ENCODE peak calls at places on chromosomes 1 and 21, in seven cellular contexts. S is GM12865, Q is psoas muscle, Y is WERI-Rb-1, V is heart right ventricle, N is AG04450, E is heart left ventricle. T is an unnamed sample.

GRCh38 chr1:47522890-47523811 is 85.3 kb downstream of the FOXD2 start:
- DNase-seq in S (no peak), Q (no peak), Y (no peak), V (no peak), N (no peak), E (no peak), T (no peak)

GRCh38 chr1:64309468-64309867 is 106.0 kb downstream of the UBE2U start:
- DNase-seq in S (no peak), Q (no peak), Y (no peak), V (no peak), N (no peak), E (no peak), T (no peak)

GRCh38 chr1:155977607-155978324 is 581 bp downstream of the ARHGEF2 start:
- DNase-seq in S (peak), Q (peak), Y (peak), V (peak), N (no peak), E (peak), T (peak)

GRCh38 chr1:50975436-50975835 is 5.4 kb downstream of the CDKN2C start:
- DNase-seq in S (no peak), Q (no peak), Y (no peak), V (no peak), N (no peak), E (no peak), T (no peak)

GRCh38 chr21:38380391-38381137 is 117.7 kb downstream of the ERG start:
- DNase-seq in S (no peak), Q (no peak), Y (no peak), V (no peak), N (no peak), E (no peak), T (no peak)

GRCh38 chr1:159207774-159208459 is 3.2 kb downstream of the ACKR1 start:
- DNase-seq in S (peak), Q (no peak), Y (no peak), V (no peak), N (no peak), E (no peak), T (no peak)

GRCh38 chr1:244214009-244214967 is 163.2 kb downstream of the ZBTB18 start:
- DNase-seq in S (no peak), Q (peak), Y (no peak), V (no peak), N (peak), E (no peak), T (no peak)

GRCh38 chr1:177092001-177092400 is 72.5 kb downstream of the ASTN1 start:
- DNase-seq in S (no peak), Q (no peak), Y (no peak), V (no peak), N (no peak), E (no peak), T (no peak)

GRCh38 chr21:23694396-23694795 is 1912.9 kb downstream of the MRPL39 start:
- DNase-seq in S (no peak), Q (no peak), Y (no peak), V (no peak), N (no peak), E (no peak), T (no peak)

GRCh38 chr1:180953291-180953747 is 40.6 kb downstream of the KIAA1614 start:
- DNase-seq in S (peak), Q (peak), Y (no peak), V (no peak), N (no peak), E (no peak), T (no peak)

GRCh38 chr1:24920155-24920925 is 9.7 kb downstream of the RUNX3 start:
- DNase-seq in S (peak), Q (peak), Y (no peak), V (no peak), N (no peak), E (no peak), T (no peak)

GRCh38 chr1:23977854-23978191 is 2.3 kb downstream of the SRSF10 start:
- DNase-seq in S (no peak), Q (no peak), Y (no peak), V (no peak), N (no peak), E (no peak), T (no peak)

GRCh38 chr1:172823534-172823933 is 164.6 kb downstream of the FASLG start:
- DNase-seq in S (no peak), Q (no peak), Y (no peak), V (no peak), N (no peak), E (no peak), T (no peak)

GRCh38 chr1:106879538-106879937 is 176.9 kb upstream of the PRMT6 start:
- DNase-seq in S (no peak), Q (peak), Y (no peak), V (peak), N (no peak), E (peak), T (no peak)

GRCh38 chr1:197738927-197739326 is 36.4 kb downstream of the DENND1B start:
- DNase-seq in S (no peak), Q (no peak), Y (no peak), V (no peak), N (no peak), E (no peak), T (no peak)

GRCh38 chr1:103267271-103267670 is 158.9 kb upstream of the COL11A1 start:
- DNase-seq in S (no peak), Q (no peak), Y (no peak), V (no peak), N (no peak), E (no peak), T (no peak)

GRCh38 chr1:238052496-238053266 is 162.0 kb upstream of the ZP4 start:
- DNase-seq in S (no peak), Q (no peak), Y (no peak), V (no peak), N (no peak), E (no peak), T (no peak)

GRCh38 chr1:52636701-52637695 is 4.0 kb downstream of the SHISAL2A start:
- DNase-seq in S (peak), Q (no peak), Y (no peak), V (no peak), N (no peak), E (no peak), T (no peak)

GRCh38 chr1:210310562-210310961 is 18.1 kb upstream of the HHAT start:
- DNase-seq in S (no peak), Q (no peak), Y (no peak), V (no peak), N (no peak), E (no peak), T (no peak)

GRCh38 chr1:219537182-219537581 is 75.7 kb downstream of the ZC3H11B start:
- DNase-seq in S (no peak), Q (no peak), Y (no peak), V (no peak), N (no peak), E (no peak), T (no peak)

GRCh38 chr1:222224576-222224975 is 323.3 kb downstream of the HHIPL2 start:
- DNase-seq in S (no peak), Q (no peak), Y (no peak), V (no peak), N (no peak), E (no peak), T (no peak)

GRCh38 chr1:6246497-6247295 is 2.7 kb downstream of the HES3 start:
- DNase-seq in S (peak), Q (peak), Y (peak), V (peak), N (peak), E (peak), T (peak)

GRCh38 chr1:57485643-57486042 is 61.8 kb upstream of the DAB1 start:
- DNase-seq in S (no peak), Q (no peak), Y (no peak), V (no peak), N (peak), E (no peak), T (no peak)

GRCh38 chr1:27001570-27002360 is 8.3 kb downstream of the TRNP1 start:
- DNase-seq in S (peak), Q (peak), Y (no peak), V (peak), N (no peak), E (peak), T (no peak)

GRCh38 chr21:42347601-42348327 is 3.0 kb downstream of the TFF2 start:
- DNase-seq in S (no peak), Q (no peak), Y (peak), V (no peak), N (no peak), E (no peak), T (no peak)

GRCh38 chr1:209076688-209077087 is 506.8 kb upstream of the CAMK1G start:
- DNase-seq in S (peak), Q (no peak), Y (peak), V (no peak), N (no peak), E (no peak), T (no peak)

GRCh38 chr1:62144238-62144831 is 50.3 kb upstream of the L1TD1 start:
- DNase-seq in S (peak), Q (no peak), Y (peak), V (no peak), N (peak), E (no peak), T (peak)

GRCh38 chr1:229597877-229598276 is 28.0 kb downstream of the TAF5L start:
- DNase-seq in S (no peak), Q (no peak), Y (no peak), V (no peak), N (no peak), E (no peak), T (no peak)

GRCh38 chr1:193729429-193729828 is 543.0 kb upstream of the B3GALT2 start:
- DNase-seq in S (no peak), Q (no peak), Y (no peak), V (no peak), N (no peak), E (no peak), T (no peak)

GRCh38 chr1:177172331-177172730 is 1.6 kb downstream of the BRINP2 start:
- DNase-seq in S (no peak), Q (no peak), Y (no peak), V (no peak), N (no peak), E (no peak), T (no peak)

GRCh38 chr1:179293340-179294327 is at the start of gene SOAT1:
- DNase-seq in S (peak), Q (peak), Y (peak), V (peak), N (peak), E (peak), T (peak)

DNA sequence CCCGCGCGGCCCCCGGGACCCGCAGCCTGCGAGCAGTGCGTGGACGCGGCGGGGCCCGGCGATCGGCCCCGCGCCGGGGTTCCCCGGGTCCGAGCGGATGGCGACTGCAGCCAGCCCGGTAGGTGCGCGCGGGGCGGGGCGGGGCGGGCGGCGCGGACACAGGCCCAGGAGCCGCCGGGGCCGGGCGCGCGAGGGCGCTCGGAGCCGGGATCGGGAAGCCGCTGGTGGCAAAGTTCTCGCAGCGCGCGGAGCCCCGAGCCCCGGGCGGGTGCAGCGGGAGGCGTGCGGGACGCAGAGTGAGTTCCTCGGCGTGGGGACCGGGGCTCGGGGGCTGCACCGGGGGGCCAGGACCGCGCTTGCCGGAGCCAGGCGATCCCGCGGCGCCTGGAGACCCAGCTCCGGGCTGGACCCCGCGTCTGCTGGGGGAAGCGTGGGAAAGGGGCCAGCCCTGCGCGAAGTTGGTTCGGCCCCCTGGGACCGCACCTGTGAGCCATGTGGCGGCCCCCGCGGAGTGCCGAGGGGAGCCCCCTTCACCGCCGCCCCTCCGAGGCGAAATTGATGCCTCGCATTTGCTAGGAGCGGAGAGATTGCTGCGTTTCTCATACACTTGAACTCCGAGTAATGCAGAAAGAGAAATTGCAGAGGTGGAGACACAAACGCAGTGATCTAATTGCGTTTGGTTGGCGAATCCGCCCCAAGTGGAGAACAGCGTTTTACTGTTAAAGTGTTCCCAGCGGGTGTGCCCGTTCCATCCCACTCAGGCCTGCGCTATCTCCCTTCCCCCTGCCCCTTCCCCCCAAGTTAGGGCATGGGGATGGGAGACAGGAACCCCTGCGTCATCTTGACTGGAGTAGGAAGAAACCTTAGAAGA is 228.9 kb upstream of the TMEM51 start:
- DNase-seq in S (no peak), Q (peak), Y (peak), V (peak), N (no peak), E (peak), T (peak)
- TF ChIP-seq CTCF in S (no peak), Q (no peak), Y (peak), V (peak), N (no peak), E (peak), T (no peak)

GRCh38 chr1:221032616-221033342 is 153.5 kb downstream of the HLX start:
- DNase-seq in S (no peak), Q (no peak), Y (no peak), V (no peak), N (no peak), E (no peak), T (no peak)

GRCh38 chr1:221031890-221032222 is 152.6 kb downstream of the HLX start:
- DNase-seq in S (no peak), Q (no peak), Y (no peak), V (no peak), N (no peak), E (no peak), T (no peak)

GRCh38 chr1:221039616-221040015 is 160.4 kb downstream of the HLX start:
- DNase-seq in S (no peak), Q (no peak), Y (no peak), V (no peak), N (no peak), E (no peak), T (no peak)

GRCh38 chr1:221040074-221040473 is 160.8 kb downstream of the HLX start:
- DNase-seq in S (no peak), Q (no peak), Y (no peak), V (no peak), N (no peak), E (no peak), T (no peak)

GRCh38 chr1:221035680-221036153 is 156.5 kb downstream of the HLX start:
- DNase-seq in S (no peak), Q (no peak), Y (no peak), V (no peak), N (no peak), E (peak), T (no peak)
- TF ChIP-seq CTCF in S (no peak), Q (no peak), Y (no peak), V (no peak), N (no peak), E (no peak), T (no peak)

GRCh38 chr1:14921057-14921456 is 232.5 kb upstream of the TMEM51 start:
- DNase-seq in S (peak), Q (no peak), Y (no peak), V (no peak), N (no peak), E (peak), T (no peak)
- TF ChIP-seq CTCF in S (no peak), Q (no peak), Y (no peak), V (no peak), N (peak), E (no peak), T (no peak)

DNA sequence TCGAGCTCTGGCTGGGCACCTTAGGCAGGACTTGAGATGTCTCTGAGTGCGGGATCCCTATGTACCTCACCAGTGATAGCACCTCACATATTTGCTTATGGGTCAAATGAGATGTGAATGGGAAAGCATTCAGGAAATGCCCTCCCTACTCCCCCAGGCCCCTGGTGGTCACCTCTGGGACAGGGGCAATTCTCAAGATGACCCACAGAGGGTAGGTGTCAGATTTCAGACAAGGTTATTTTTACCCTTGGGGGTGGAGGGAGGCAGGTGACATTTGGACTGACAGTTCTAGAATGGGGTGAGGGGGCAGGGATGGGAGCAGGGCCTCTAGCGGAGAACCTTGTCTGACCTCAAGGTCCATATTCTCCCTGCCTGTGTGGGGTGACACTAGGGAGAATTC is 27.1 kb downstream of the ACOT11 start:
- DNase-seq in S (no peak), Q (no peak), Y (no peak), V (no peak), N (no peak), E (peak), T (no peak)
- TF ChIP-seq CTCF in S (no peak), Q (peak), Y (peak), V (peak), N (no peak), E (peak), T (peak)

DNA sequence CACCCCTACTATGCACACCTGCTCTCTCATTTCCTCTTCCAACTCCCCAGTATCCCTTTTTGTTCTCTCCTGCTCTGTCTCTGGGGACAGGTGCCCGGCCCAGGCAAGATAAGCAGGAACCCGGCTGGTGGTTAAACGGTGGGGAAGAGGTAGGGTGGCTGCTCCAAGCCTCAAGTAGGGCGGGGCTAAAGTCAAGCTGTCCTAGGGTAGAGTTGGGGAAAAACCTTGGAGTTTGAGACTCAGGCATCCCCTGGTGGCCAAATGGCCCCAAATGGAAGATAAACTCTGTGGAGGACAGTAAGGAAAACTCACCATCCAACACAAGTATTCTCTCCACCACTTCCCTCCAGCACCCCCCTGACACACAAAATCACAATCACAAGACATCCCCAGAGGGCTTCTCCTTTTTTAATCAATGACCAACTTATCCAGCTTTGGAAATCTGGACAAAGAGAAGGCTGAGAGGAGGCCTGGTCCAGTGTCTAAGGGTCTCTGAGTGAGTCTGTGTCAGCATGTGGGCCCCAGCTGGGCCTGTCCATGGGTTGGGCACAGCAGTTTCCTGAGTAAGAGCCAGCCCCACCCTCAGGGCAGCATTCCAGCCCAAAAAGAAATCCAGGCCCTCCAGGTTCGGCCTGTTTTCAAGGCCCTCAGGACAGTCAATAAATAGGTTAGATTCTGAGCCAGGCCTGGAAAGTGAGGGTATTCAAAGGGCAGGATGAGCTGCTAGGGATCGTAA is 9.8 kb downstream of the POMGNT1 start:
- DNase-seq in S (no peak), Q (no peak), Y (no peak), V (no peak), N (no peak), E (no peak), T (no peak)
- TF ChIP-seq CTCF in S (no peak), Q (no peak), Y (no peak), V (no peak), N (no peak), E (no peak), T (no peak)

GRCh38 chr1:72845342-72845741 is 563.0 kb upstream of the NEGR1 start:
- DNase-seq in S (peak), Q (no peak), Y (peak), V (no peak), N (no peak), E (no peak), T (peak)
- TF ChIP-seq CTCF in S (peak), Q (no peak), Y (peak), V (no peak), N (peak), E (no peak), T (peak)

GRCh38 chr1:96843196-96843595 is 121.6 kb downstream of the PTBP2 start:
- DNase-seq in S (peak), Q (no peak), Y (no peak), V (no peak), N (peak), E (no peak), T (no peak)

GRCh38 chr1:96840396-96840795 is 118.8 kb downstream of the PTBP2 start:
- DNase-seq in S (no peak), Q (no peak), Y (no peak), V (no peak), N (no peak), E (no peak), T (no peak)

GRCh38 chr1:96842215-96842614 is 120.6 kb downstream of the PTBP2 start:
- DNase-seq in S (no peak), Q (no peak), Y (no peak), V (no peak), N (no peak), E (no peak), T (no peak)

GRCh38 chr1:96843601-96844000 is 122.0 kb downstream of the PTBP2 start:
- DNase-seq in S (no peak), Q (no peak), Y (no peak), V (no peak), N (no peak), E (no peak), T (no peak)

DNA sequence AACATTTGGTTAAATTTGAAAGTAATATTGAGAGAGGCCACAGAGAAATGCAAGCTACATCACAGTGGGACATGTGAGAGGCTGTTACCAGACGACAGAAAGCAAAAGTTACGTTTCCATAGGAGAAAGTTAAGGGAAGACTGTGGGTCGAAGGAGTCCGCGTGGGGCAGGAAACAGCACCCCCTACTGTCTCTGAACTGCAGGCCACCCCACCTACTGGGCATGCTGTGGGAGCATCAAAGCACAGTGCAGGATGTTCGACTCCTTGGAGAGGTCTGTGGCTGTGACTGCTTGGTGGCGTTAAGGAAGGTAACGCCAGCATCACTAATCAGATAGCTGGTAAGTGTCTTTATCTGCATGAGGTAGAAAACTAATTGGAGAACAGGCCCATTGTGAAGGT is 123.9 kb downstream of the PTBP2 start:
- DNase-seq in S (peak), Q (no peak), Y (peak), V (peak), N (no peak), E (no peak), T (peak)
- TF ChIP-seq CTCF in S (peak), Q (peak), Y (peak), V (peak), N (peak), E (peak), T (peak)